ENCODE peak calls at places on chromosomes 11 and 22, in eight cellular contexts. K is upper lobe of left lung, O is A549, P is stomach, I is K562, H is SK-N-SH, C is transverse colon, B is sigmoid colon. J is an unnamed sample.

GRCh38 chr11:47552086-47552580 is 799 bp downstream of the CELF1 start:
- DNase-seq in C (no peak), P (no peak), H (peak), K (peak), B (peak), O (peak), I (peak), J (peak)

GRCh38 chr22:21687685-21688259 is 22.0 kb downstream of the PPIL2 start:
- DNase-seq in K (no peak), B (no peak), H (no peak), I (no peak), C (no peak), O (no peak), P (no peak), J (no peak)

GRCh38 chr22:26679003-26679629 is 21.7 kb downstream of the MIAT start:
- DNase-seq in H (peak), B (peak), I (peak), P (peak), O (peak), C (peak), K (peak), J (peak)

GRCh38 chr11:83367745-83368144 is 81.6 kb upstream of the CCDC90B start:
- DNase-seq in C (no peak), I (no peak), K (no peak), B (no peak), H (no peak), O (no peak), P (no peak), J (no peak)

GRCh38 chr11:17609536-17610401 is 62.7 kb downstream of the OTOG start:
- DNase-seq in P (no peak), I (no peak), K (no peak), C (no peak), O (no peak), B (no peak), H (peak), J (no peak)

GRCh38 chr11:69910519-69911309 is 91.5 kb upstream of the FGF3 start:
- DNase-seq in I (no peak), H (no peak), B (no peak), K (no peak), O (no peak), P (no peak), C (no peak), J (no peak)

GRCh38 chr11:35242843-35243242 is 103.9 kb downstream of the CD44 start:
- DNase-seq in K (no peak), O (no peak), B (no peak), I (no peak), P (no peak), H (no peak), C (no peak), J (no peak)

GRCh38 chr11:123977731-123978347 is at the start of gene OR10S1:
- DNase-seq in O (no peak), I (no peak), K (no peak), H (no peak), B (no peak), P (no peak), C (no peak), J (no peak)

GRCh38 chr22:29106839-29107238 is 34.0 kb downstream of the KREMEN1 start:
- DNase-seq in P (no peak), H (no peak), K (no peak), C (no peak), B (no peak), O (no peak), I (no peak), J (no peak)

GRCh38 chr11:14021738-14022137 is 59.2 kb downstream of the SPON1 start:
- DNase-seq in O (no peak), H (no peak), I (no peak), K (no peak), C (no peak), P (no peak), B (no peak), J (no peak)

GRCh38 chr11:130904380-130904779 is 11.9 kb downstream of the SNX19 start:
- DNase-seq in H (peak), K (no peak), I (no peak), B (no peak), O (no peak), C (no peak), P (no peak), J (no peak)

GRCh38 chr11:14502039-14502438 is 2.4 kb upstream of the COPB1 start:
- DNase-seq in H (no peak), C (no peak), K (no peak), P (no peak), B (no peak), I (no peak), O (no peak), J (no peak)

GRCh38 chr22:44411226-44412135 is 86.6 kb downstream of the RTL6 start:
- DNase-seq in K (no peak), P (no peak), I (no peak), O (no peak), B (peak), H (no peak), C (no peak), J (no peak)

GRCh38 chr22:20853236-20853660 is 5.4 kb downstream of the PI4KA start:
- DNase-seq in K (no peak), I (peak), O (no peak), P (no peak), H (no peak), C (no peak), B (no peak), J (no peak)

GRCh38 chr11:45801723-45802315 is 3.1 kb upstream of the SLC35C1 start:
- DNase-seq in O (peak), H (no peak), I (no peak), B (peak), P (peak), C (peak), K (peak), J (no peak)

GRCh38 chr22:17633217-17633997 is 4.9 kb upstream of the ATP6V1E1 start:
- DNase-seq in H (no peak), C (no peak), I (peak), O (peak), K (no peak), P (no peak), B (no peak), J (no peak)

GRCh38 chr22:24812950-24813349 is 6.9 kb downstream of the SGSM1 start:
- DNase-seq in B (no peak), K (no peak), H (no peak), I (no peak), O (no peak), C (no peak), P (no peak), J (no peak)

GRCh38 chr11:134562941-134563471 is 151.0 kb upstream of the B3GAT1 start:
- DNase-seq in H (no peak), O (no peak), C (no peak), P (no peak), B (peak), K (peak), I (no peak), J (no peak)

GRCh38 chr11:134554106-134554505 is 142.1 kb upstream of the B3GAT1 start:
- DNase-seq in P (no peak), K (no peak), B (peak), H (no peak), I (no peak), C (no peak), O (no peak), J (no peak)

GRCh38 chr11:77705195-77705876 is 67.7 kb upstream of the CLNS1A start:
- DNase-seq in H (no peak), P (no peak), O (peak), B (no peak), I (peak), K (no peak), C (no peak), J (no peak)

GRCh38 chr22:48895341-48895740 is 932.3 kb downstream of the BRD1 start:
- DNase-seq in P (no peak), H (no peak), I (no peak), B (no peak), K (no peak), O (no peak), C (no peak), J (no peak)

GRCh38 chr11:119478711-119479285 is 55.8 kb upstream of the THY1 start:
- DNase-seq in H (no peak), P (peak), I (no peak), O (no peak), B (no peak), K (peak), C (no peak), J (no peak)

GRCh38 chr11:15499684-15500083 is 385.0 kb downstream of the INSC start:
- DNase-seq in K (no peak), H (no peak), I (no peak), P (no peak), O (no peak), C (no peak), B (no peak), J (no peak)

GRCh38 chr11:7851391-7851790 is 54.6 kb upstream of the OR5P2 start:
- DNase-seq in O (no peak), P (no peak), B (no peak), C (no peak), K (no peak), I (peak), H (no peak), J (no peak)

GRCh38 chr22:45469573-45470383 is 32.9 kb upstream of the FBLN1 start:
- DNase-seq in O (no peak), B (peak), P (no peak), H (no peak), K (no peak), I (no peak), C (no peak), J (no peak)

GRCh38 chr22:47333625-47334024 is 571.2 kb downstream of the TBC1D22A start:
- DNase-seq in O (peak), B (no peak), I (no peak), C (no peak), P (no peak), H (no peak), K (no peak), J (no peak)

GRCh38 chr11:132471491-132471890 is 1060.8 kb downstream of the OPCML start:
- DNase-seq in H (no peak), K (no peak), O (no peak), I (no peak), C (no peak), B (no peak), P (no peak), J (no peak)

GRCh38 chr22:37060801-37061610 is 9.5 kb downstream of the KCTD17 start:
- DNase-seq in I (no peak), C (no peak), H (no peak), K (no peak), B (no peak), O (no peak), P (no peak), J (no peak)

GRCh38 chr11:4865855-4866254 is 15.8 kb upstream of the OR51T1 start:
- DNase-seq in I (no peak), C (no peak), H (no peak), O (no peak), K (no peak), P (no peak), B (no peak), J (no peak)

GRCh38 chr11:12930850-12931249 is 78.3 kb upstream of the RASSF10 start:
- DNase-seq in I (no peak), O (no peak), K (no peak), H (no peak), B (no peak), C (no peak), P (no peak), J (no peak)

GRCh38 chr11:76086713-76087635 is 119.3 kb downstream of the WNT11 start:
- DNase-seq in C (no peak), I (no peak), B (no peak), K (no peak), H (no peak), O (no peak), P (no peak), J (no peak)

GRCh38 chr11:36452231-36452630 is 57.8 kb downstream of the TRAF6 start:
- DNase-seq in I (no peak), B (no peak), P (no peak), O (no peak), C (no peak), H (no peak), K (no peak), J (no peak)

GRCh38 chr22:48167238-48167637 is 1404.8 kb downstream of the TBC1D22A start:
- DNase-seq in B (no peak), I (peak), K (no peak), C (no peak), H (no peak), P (no peak), O (no peak), J (no peak)

GRCh38 chr11:106091480-106092123 is 14.1 kb downstream of the AASDHPPT start:
- DNase-seq in P (no peak), O (no peak), C (no peak), I (no peak), B (no peak), K (peak), H (no peak), J (no peak)
- TF ChIP-seq EP300 in P (no peak), O (no peak), C (no peak), I (no peak), B (no peak), K (no peak), H (no peak), J (no peak)

DNA sequence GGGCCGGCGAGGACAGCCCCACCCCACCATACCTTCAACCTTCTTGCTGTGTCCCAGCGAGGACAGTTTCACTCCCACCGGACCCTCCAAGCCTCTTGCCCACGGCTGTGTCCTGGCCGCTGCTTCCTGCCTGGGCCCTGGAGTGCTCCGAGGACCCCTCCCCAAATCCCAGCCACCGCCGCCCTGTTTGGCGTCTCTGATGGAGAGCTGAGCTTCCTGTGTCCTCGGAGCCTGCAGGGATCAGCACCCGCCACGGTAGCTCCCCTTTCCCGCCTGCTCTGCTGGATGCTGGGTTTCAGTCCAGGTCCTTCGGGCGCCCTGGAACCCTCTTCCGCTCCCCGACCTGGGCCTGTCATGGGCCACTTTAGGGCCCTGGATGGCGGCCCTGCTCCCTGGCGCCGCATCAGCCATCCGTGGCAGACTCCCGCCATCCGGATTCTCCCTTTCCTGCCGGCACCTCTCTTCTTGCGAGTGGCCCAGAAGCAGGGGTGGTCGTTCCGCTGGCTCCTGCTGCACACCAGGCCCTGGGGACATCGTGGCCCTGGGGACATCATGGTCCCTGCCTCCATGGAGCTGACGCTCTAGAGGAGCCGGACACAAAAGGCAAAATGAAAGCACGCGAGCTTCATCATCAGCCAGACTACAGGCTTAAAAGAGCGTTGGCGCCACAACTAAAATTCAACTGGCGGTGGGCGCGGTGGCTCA is 34.3 kb upstream of the GAL start:
- DNase-seq in P (no peak), I (no peak), K (no peak), H (no peak), B (no peak), C (no peak), O (no peak), J (no peak)
- TF ChIP-seq EP300 in P (no peak), I (no peak), K (no peak), H (no peak), B (no peak), C (no peak), O (no peak), J (no peak)

DNA sequence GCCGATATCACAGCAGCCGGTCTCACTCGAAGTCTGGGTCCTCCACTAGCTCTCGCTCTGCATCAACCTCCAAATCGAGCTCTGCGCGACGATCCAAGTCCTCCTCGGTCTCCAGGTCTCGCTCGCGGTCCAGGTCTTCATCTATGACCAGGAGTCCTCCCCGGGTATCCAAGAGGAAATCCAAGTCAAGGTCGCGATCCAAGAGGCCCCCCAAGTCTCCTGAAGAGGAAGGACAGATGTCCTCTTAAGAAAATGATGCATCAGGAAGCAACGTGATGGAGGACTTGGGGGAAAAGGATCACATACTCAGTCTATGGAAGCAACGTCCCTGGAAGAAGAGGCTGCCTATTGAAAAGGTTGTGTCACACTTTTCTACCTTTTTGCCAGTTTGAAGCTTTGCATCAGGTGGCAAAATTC is 1.1 kb downstream of the SRSF8 start:
- DNase-seq in P (no peak), H (no peak), B (no peak), C (no peak), K (no peak), I (peak), O (no peak), J (no peak)
- TF ChIP-seq EP300 in P (no peak), H (no peak), B (no peak), C (no peak), K (no peak), I (no peak), O (no peak), J (no peak)

GRCh38 chr11:65315204-65315865 is 669 bp downstream of the CDC42EP2 start:
- DNase-seq in H (peak), P (peak), K (peak), O (peak), I (peak), C (peak), B (peak), J (peak)

GRCh38 chr11:65316311-65316978 is 1.8 kb downstream of the CDC42EP2 start:
- DNase-seq in I (peak), C (peak), K (peak), O (peak), B (peak), P (no peak), H (no peak), J (no peak)

GRCh38 chr11:65315866-65316233 is 1.2 kb downstream of the CDC42EP2 start:
- DNase-seq in O (no peak), I (no peak), H (no peak), P (no peak), C (no peak), K (no peak), B (no peak), J (no peak)

GRCh38 chr11:65316979-65317786 is 2.5 kb downstream of the CDC42EP2 start:
- DNase-seq in C (peak), P (peak), H (no peak), I (peak), O (peak), B (peak), K (peak), J (peak)

DNA sequence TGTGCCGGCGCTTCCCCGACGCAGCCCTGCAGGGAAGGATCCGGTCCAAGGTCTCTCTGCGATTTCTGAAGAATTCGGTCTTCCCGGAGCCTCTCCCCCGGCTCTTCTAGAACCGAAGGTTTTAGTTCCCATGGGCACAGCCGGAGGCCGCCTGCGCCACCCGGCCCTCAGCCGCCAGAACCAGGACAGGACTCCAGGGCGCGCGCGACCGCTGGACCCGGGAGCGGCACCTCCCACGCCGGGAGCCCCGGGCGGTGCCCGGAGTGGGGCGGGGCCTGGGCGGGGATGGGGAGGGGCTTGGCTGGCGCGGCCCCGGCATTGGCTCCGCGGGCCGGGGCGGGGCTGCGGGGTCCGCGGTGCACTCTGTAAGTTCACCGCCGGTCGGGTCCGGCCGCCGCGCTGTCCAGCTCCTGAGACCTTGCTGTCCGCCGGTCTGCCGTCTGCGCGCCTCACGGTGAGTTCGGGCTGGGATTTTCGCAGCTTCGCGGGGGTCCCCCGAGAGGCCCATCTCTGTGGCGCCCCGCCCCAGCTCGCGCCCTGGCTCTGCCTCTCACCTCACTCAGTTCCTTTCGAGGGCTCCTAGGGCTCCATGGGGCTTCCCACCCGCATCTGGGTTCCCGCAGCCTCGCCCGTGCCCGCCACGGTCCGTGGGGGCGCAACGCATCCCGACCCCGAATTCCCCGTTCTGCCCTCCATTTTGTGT is at the start of gene CDC42EP2:
- DNase-seq in H (peak), I (peak), K (peak), P (peak), B (peak), C (peak), O (peak), J (peak)
- TF ChIP-seq EP300 in H (no peak), I (no peak), K (no peak), P (no peak), B (no peak), C (no peak), O (no peak), J (no peak)

GRCh38 chr22:41523464-41524221 is 20.6 kb downstream of the POLR3H start:
- DNase-seq in P (peak), B (no peak), K (no peak), O (no peak), C (no peak), H (peak), I (peak), J (no peak)
- TF ChIP-seq EP300 in P (no peak), B (peak), K (no peak), O (no peak), C (no peak), H (no peak), I (peak), J (no peak)

J was measured in ovary.